ENCODE peak calls at places on chromosomes 7 and 10, in seven cellular contexts. Q is hepatocyte, N is uterus, R is AG09309, H is AG10803, Z is spleen, C is MM.1S. Y is an unnamed sample.

GRCh38 chr7:151233111-151233701 is 923 bp downstream of the CHPF2 start:
- DNase-seq in C (peak), R (no peak), Q (peak), Z (peak), H (peak), N (no peak), Y (peak)

GRCh38 chr10:91196268-91197043 is 24.0 kb upstream of the PCGF5 start:
- DNase-seq in Q (no peak), N (no peak), Z (no peak), R (no peak), C (no peak), H (no peak), Y (no peak)

GRCh38 chr7:114765331-114766125 is 156.4 kb upstream of the MDFIC start:
- DNase-seq in H (no peak), Z (no peak), N (no peak), Q (no peak), C (no peak), R (no peak), Y (no peak)

GRCh38 chr7:139541600-139542307 is 18.3 kb downstream of the CLEC2L start:
- DNase-seq in C (no peak), N (no peak), Z (no peak), H (no peak), R (no peak), Q (no peak), Y (no peak)

GRCh38 chr10:119541459-119542356 is 811 bp downstream of the RGS10 start:
- DNase-seq in R (no peak), C (peak), N (peak), Q (no peak), H (no peak), Z (peak), Y (no peak)

GRCh38 chr7:42910306-42910705 is 1.6 kb downstream of the C7orf25 start:
- DNase-seq in C (no peak), Z (no peak), N (no peak), R (no peak), Q (no peak), H (no peak), Y (no peak)

GRCh38 chr7:2982831-2983230 is 60.8 kb downstream of the CARD11 start:
- DNase-seq in R (no peak), N (no peak), H (no peak), Z (peak), C (no peak), Q (no peak), Y (no peak)

GRCh38 chr10:102782698-102783540 is 39.2 kb downstream of the WBP1L start:
- DNase-seq in Q (peak), C (no peak), N (peak), H (peak), R (peak), Z (no peak), Y (no peak)

GRCh38 chr10:103757531-103758293 is 97.7 kb downstream of the SH3PXD2A start:
- DNase-seq in C (peak), H (peak), N (no peak), R (peak), Q (peak), Z (peak), Y (no peak)

GRCh38 chr7:1555046-1555812 is 776 bp downstream of the TMEM184A start:
- DNase-seq in Z (no peak), H (peak), N (peak), Q (peak), R (no peak), C (no peak), Y (peak)

GRCh38 chr7:99127636-99128035 is 16.3 kb downstream of the SMURF1 start:
- DNase-seq in R (no peak), Z (no peak), C (no peak), Q (no peak), N (no peak), H (peak), Y (no peak)

GRCh38 chr10:131279516-131279915 is 32.0 kb downstream of the TCERG1L start:
- DNase-seq in Z (peak), H (no peak), C (no peak), N (no peak), R (no peak), Q (no peak), Y (no peak)

GRCh38 chr7:31307941-31308340 is 32.6 kb downstream of the NEUROD6 start:
- DNase-seq in N (no peak), R (no peak), Z (no peak), C (no peak), Q (no peak), H (no peak), Y (no peak)

GRCh38 chr7:117818241-117818640 is 55.0 kb downstream of the CTTNBP2 start:
- DNase-seq in C (no peak), Z (no peak), R (no peak), Q (no peak), N (no peak), H (no peak), Y (no peak)

GRCh38 chr10:123126246-123126645 is 9.5 kb upstream of the HMX3 start:
- DNase-seq in C (no peak), Z (no peak), N (no peak), H (no peak), R (no peak), Q (no peak), Y (no peak)

GRCh38 chr7:148941598-148942280 is 57.6 kb upstream of the EZH2 start:
- DNase-seq in N (peak), R (no peak), Q (peak), H (peak), Z (peak), C (peak), Y (peak)

GRCh38 chr7:87067788-87068187 is 8.3 kb upstream of the ELAPOR2 start:
- DNase-seq in Q (no peak), C (no peak), H (no peak), R (no peak), N (no peak), Z (no peak), Y (no peak)

GRCh38 chr10:129417164-129417563 is 49.9 kb upstream of the MGMT start:
- DNase-seq in Q (no peak), R (no peak), Z (no peak), N (peak), H (peak), C (no peak), Y (no peak)

GRCh38 chr7:31835471-31835870 is 148.5 kb downstream of the PPP1R17 start:
- DNase-seq in N (no peak), Z (no peak), Q (no peak), C (no peak), H (no peak), R (no peak), Y (no peak)

GRCh38 chr10:6176691-6177231 is 26.0 kb upstream of the PFKFB3 start:
- DNase-seq in Z (no peak), C (no peak), R (no peak), N (no peak), H (peak), Q (no peak), Y (no peak)

GRCh38 chr10:88651131-88651541 is 13.1 kb upstream of the LIPF start:
- DNase-seq in Z (no peak), R (peak), Q (peak), C (no peak), H (peak), N (no peak), Y (no peak)

GRCh38 chr7:10950494-10950893 is 23.2 kb upstream of the PHF14 start:
- DNase-seq in C (no peak), H (no peak), Z (no peak), Q (no peak), R (no peak), N (no peak), Y (no peak)

GRCh38 chr10:804191-804781 is 114.8 kb upstream of the DIP2C start:
- DNase-seq in N (no peak), C (no peak), Z (peak), Q (no peak), H (no peak), R (no peak), Y (no peak)

GRCh38 chr10:58755688-58756087 is 243.0 kb downstream of the BICC1 start:
- DNase-seq in C (peak), Z (no peak), R (peak), H (peak), Q (peak), N (peak), Y (peak)

GRCh38 chr7:139571651-139572050 is 48.2 kb downstream of the CLEC2L start:
- DNase-seq in Z (peak), N (no peak), H (no peak), C (no peak), R (no peak), Q (no peak), Y (no peak)

GRCh38 chr10:23294638-23295247 is 49.9 kb downstream of the C10orf67 start:
- DNase-seq in N (no peak), Z (no peak), H (peak), C (peak), Q (no peak), R (no peak), Y (no peak)
- TF ChIP-seq CTCF in N (no peak), Z (peak), H (peak), C (peak), Q (peak), R (peak), Y (peak)

GRCh38 chr10:80496555-80497172 is 41.0 kb upstream of the SH2D4B start:
- DNase-seq in N (no peak), Q (no peak), C (no peak), R (no peak), H (no peak), Z (no peak), Y (no peak)
- TF ChIP-seq CTCF in N (no peak), Q (no peak), C (no peak), R (no peak), H (no peak), Z (no peak), Y (no peak)

GRCh38 chr10:116597543-116597942 is 6.8 kb downstream of the PNLIPRP1 start:
- DNase-seq in C (no peak), N (no peak), H (no peak), R (no peak), Q (no peak), Z (no peak), Y (no peak)

GRCh38 chr10:116596062-116596461 is 5.3 kb downstream of the PNLIPRP1 start:
- DNase-seq in Q (no peak), H (no peak), Z (no peak), N (no peak), R (no peak), C (no peak), Y (no peak)

GRCh38 chr10:116598326-116598725 is 7.6 kb downstream of the PNLIPRP1 start:
- DNase-seq in Q (peak), R (no peak), Z (no peak), C (no peak), N (no peak), H (no peak), Y (no peak)

GRCh38 chr10:116602648-116603400 is 12.1 kb downstream of the PNLIPRP1 start:
- DNase-seq in R (no peak), N (no peak), Z (no peak), C (no peak), Q (no peak), H (no peak), Y (no peak)

DNA sequence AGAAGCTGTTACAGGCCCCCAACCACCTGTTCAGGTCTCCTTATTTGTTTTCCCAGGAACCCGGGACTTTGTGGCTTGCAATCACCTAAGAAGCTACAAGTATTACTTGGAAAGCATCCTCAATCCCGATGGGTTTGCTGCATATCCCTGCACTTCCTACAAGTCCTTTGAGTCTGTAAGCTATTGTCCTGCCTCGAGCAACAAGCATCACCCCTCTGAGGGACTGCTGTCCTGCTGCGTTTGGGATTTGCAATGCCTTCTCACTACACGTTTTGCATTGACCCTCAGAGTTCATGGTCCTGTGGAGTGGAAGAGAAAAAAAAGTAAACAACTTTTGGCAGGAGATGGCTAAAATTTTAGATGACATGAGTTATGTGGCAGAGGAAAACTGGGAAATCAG is 9.2 kb downstream of the PNLIPRP1 start:
- DNase-seq in H (no peak), N (no peak), C (no peak), Q (no peak), R (no peak), Z (no peak), Y (no peak)
- TF ChIP-seq CTCF in H (no peak), N (no peak), C (no peak), Q (no peak), R (no peak), Z (no peak), Y (no peak)

GRCh38 chr7:41507686-41508268 is 195.1 kb downstream of the INHBA start:
- DNase-seq in N (no peak), C (no peak), Z (no peak), H (no peak), R (no peak), Q (no peak), Y (no peak)
- TF ChIP-seq CTCF in N (no peak), C (no peak), Z (no peak), H (no peak), R (no peak), Q (no peak), Y (no peak)

DNA sequence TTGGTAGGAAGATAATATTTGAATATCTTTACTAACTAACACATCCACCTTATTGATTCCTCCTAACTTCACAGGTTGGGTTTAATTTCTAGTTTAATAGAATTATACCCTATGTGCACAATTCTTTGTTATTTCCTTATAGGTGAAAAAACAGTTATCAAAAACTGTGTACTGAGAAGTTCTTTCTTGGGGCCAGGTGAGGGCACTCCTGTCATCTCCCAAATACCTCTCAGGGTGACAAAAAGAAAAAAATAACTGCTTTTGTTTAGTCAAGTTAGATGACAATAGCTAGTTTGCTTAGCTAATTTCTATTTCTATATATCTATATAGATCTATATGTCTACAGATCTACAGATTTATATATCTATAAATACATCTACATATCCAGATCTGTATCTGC is 10.1 kb downstream of the FZD8 start:
- DNase-seq in Q (no peak), H (no peak), N (no peak), R (no peak), Z (no peak), C (no peak), Y (no peak)
- TF ChIP-seq CTCF in Q (no peak), H (no peak), N (no peak), R (no peak), Z (no peak), C (no peak), Y (no peak)

GRCh38 chr10:20466731-20467130 is 430.4 kb downstream of the NEBL start:
- DNase-seq in Q (no peak), C (no peak), R (no peak), H (no peak), Z (no peak), N (no peak), Y (no peak)
- TF ChIP-seq CTCF in Q (no peak), C (no peak), R (no peak), H (no peak), Z (no peak), N (no peak), Y (no peak)

GRCh38 chr10:110919349-110919931 is at the start of gene SHOC2:
- DNase-seq in R (no peak), H (no peak), C (peak), Q (peak), Z (peak), N (peak), Y (peak)
- TF ChIP-seq CTCF in R (peak), H (peak), C (peak), Q (peak), Z (no peak), N (peak), Y (no peak)

GRCh38 chr10:73887038-73888015 is 13.0 kb upstream of the CAMK2G start:
- DNase-seq in N (peak), Q (peak), H (peak), R (peak), Z (no peak), C (no peak), Y (peak)
- TF ChIP-seq CTCF in N (no peak), Q (no peak), H (no peak), R (no peak), Z (no peak), C (no peak), Y (no peak)

Y was measured in Calu3.